ENCODE peak calls at places on chromosomes 3 and 15, in seven cellular contexts. One of them, this sample, is unnamed.

GRCh38 chr3:43096761-43097160 is 9.1 kb downstream of the POMGNT2 start:
- DNase-seq in Peyer's patch: no peak
- DNase-seq in right lobe of liver: no peak
- DNase-seq in uterus: no peak
- DNase-seq in esophagus muscularis mucosa: no peak
- DNase-seq in IMR-90: no peak
- DNase-seq in breast epithelium: no peak
- DNase-seq in this sample: no peak

GRCh38 chr3:32438596-32439344 is 47.1 kb downstream of the CMTM7 start:
- DNase-seq in Peyer's patch: peak; percentile 17
- DNase-seq in right lobe of liver: no peak
- DNase-seq in uterus: no peak
- DNase-seq in esophagus muscularis mucosa: peak; percentile 37
- DNase-seq in IMR-90: no peak
- DNase-seq in breast epithelium: no peak
- DNase-seq in this sample: no peak

GRCh38 chr15:42994546-42994945 is 74.0 kb upstream of the TTBK2 start:
- DNase-seq in Peyer's patch: no peak
- DNase-seq in right lobe of liver: no peak
- DNase-seq in uterus: no peak
- DNase-seq in esophagus muscularis mucosa: no peak
- DNase-seq in IMR-90: peak; percentile 67
- DNase-seq in breast epithelium: no peak
- DNase-seq in this sample: no peak

GRCh38 chr3:178709047-178709446 is 172.8 kb downstream of the KCNMB2 start:
- DNase-seq in Peyer's patch: no peak
- DNase-seq in right lobe of liver: no peak
- DNase-seq in uterus: no peak
- DNase-seq in esophagus muscularis mucosa: no peak
- DNase-seq in IMR-90: peak; percentile 4
- DNase-seq in breast epithelium: no peak
- DNase-seq in this sample: no peak

GRCh38 chr3:101984356-101984755 is 135.0 kb downstream of the NFKBIZ start:
- DNase-seq in Peyer's patch: no peak
- DNase-seq in right lobe of liver: no peak
- DNase-seq in uterus: no peak
- DNase-seq in esophagus muscularis mucosa: no peak
- DNase-seq in IMR-90: no peak
- DNase-seq in breast epithelium: no peak
- DNase-seq in this sample: no peak

GRCh38 chr15:61318276-61318675 is 89.2 kb upstream of the RORA start:
- DNase-seq in Peyer's patch: no peak
- DNase-seq in right lobe of liver: no peak
- DNase-seq in uterus: no peak
- DNase-seq in esophagus muscularis mucosa: peak; percentile 66
- DNase-seq in IMR-90: no peak
- DNase-seq in breast epithelium: no peak
- DNase-seq in this sample: no peak

GRCh38 chr3:45960289-45960688 is 17.0 kb downstream of the CXCR6 start:
- DNase-seq in Peyer's patch: no peak
- DNase-seq in right lobe of liver: no peak
- DNase-seq in uterus: no peak
- DNase-seq in esophagus muscularis mucosa: no peak
- DNase-seq in IMR-90: no peak
- DNase-seq in breast epithelium: no peak
- DNase-seq in this sample: no peak

GRCh38 chr3:129441215-129441614 is 1.2 kb downstream of the IFT122 start:
- DNase-seq in Peyer's patch: no peak
- DNase-seq in right lobe of liver: no peak
- DNase-seq in uterus: no peak
- DNase-seq in esophagus muscularis mucosa: no peak
- DNase-seq in IMR-90: no peak
- DNase-seq in breast epithelium: no peak
- DNase-seq in this sample: no peak

GRCh38 chr3:33111581-33111980 is 2.2 kb upstream of the CRTAP start:
- DNase-seq in Peyer's patch: no peak
- DNase-seq in right lobe of liver: no peak
- DNase-seq in uterus: no peak
- DNase-seq in esophagus muscularis mucosa: no peak
- DNase-seq in IMR-90: no peak
- DNase-seq in breast epithelium: no peak
- DNase-seq in this sample: no peak

GRCh38 chr3:10350324-10350985 is 29.5 kb upstream of the SEC13 start:
- DNase-seq in Peyer's patch: no peak
- DNase-seq in right lobe of liver: no peak
- DNase-seq in uterus: no peak
- DNase-seq in esophagus muscularis mucosa: no peak
- DNase-seq in IMR-90: no peak
- DNase-seq in breast epithelium: no peak
- DNase-seq in this sample: no peak

GRCh38 chr15:26295331-26295730 is 432.2 kb upstream of the ATP10A start:
- DNase-seq in Peyer's patch: no peak
- DNase-seq in right lobe of liver: no peak
- DNase-seq in uterus: no peak
- DNase-seq in esophagus muscularis mucosa: no peak
- DNase-seq in IMR-90: no peak
- DNase-seq in breast epithelium: no peak
- DNase-seq in this sample: no peak

GRCh38 chr15:50046868-50047267 is 72.2 kb downstream of the ATP8B4 start:
- DNase-seq in Peyer's patch: no peak
- DNase-seq in right lobe of liver: no peak
- DNase-seq in uterus: no peak
- DNase-seq in esophagus muscularis mucosa: no peak
- DNase-seq in IMR-90: peak; percentile 47
- DNase-seq in breast epithelium: no peak
- DNase-seq in this sample: no peak

GRCh38 chr3:155512175-155512866 is 218.8 kb upstream of the STRIT1 start:
- DNase-seq in Peyer's patch: no peak
- DNase-seq in right lobe of liver: no peak
- DNase-seq in uterus: no peak
- DNase-seq in esophagus muscularis mucosa: no peak
- DNase-seq in IMR-90: no peak
- DNase-seq in breast epithelium: no peak
- DNase-seq in this sample: no peak

GRCh38 chr3:177928156-177928555 is 608.1 kb upstream of the KCNMB2 start:
- DNase-seq in Peyer's patch: no peak
- DNase-seq in right lobe of liver: no peak
- DNase-seq in uterus: no peak
- DNase-seq in esophagus muscularis mucosa: no peak
- DNase-seq in IMR-90: peak; percentile 51
- DNase-seq in breast epithelium: no peak
- DNase-seq in this sample: no peak

GRCh38 chr3:26931891-26932290 is 309.3 kb downstream of the LRRC3B start:
- DNase-seq in Peyer's patch: no peak
- DNase-seq in right lobe of liver: no peak
- DNase-seq in uterus: no peak
- DNase-seq in esophagus muscularis mucosa: no peak
- DNase-seq in IMR-90: no peak
- DNase-seq in breast epithelium: no peak
- DNase-seq in this sample: no peak

GRCh38 chr15:74134387-74135027 is 4.1 kb downstream of the ISLR2 start:
- DNase-seq in Peyer's patch: no peak
- DNase-seq in right lobe of liver: peak; percentile 76
- DNase-seq in uterus: peak; percentile 25
- DNase-seq in esophagus muscularis mucosa: no peak
- DNase-seq in IMR-90: peak; percentile 23
- DNase-seq in breast epithelium: no peak
- DNase-seq in this sample: no peak

DNA sequence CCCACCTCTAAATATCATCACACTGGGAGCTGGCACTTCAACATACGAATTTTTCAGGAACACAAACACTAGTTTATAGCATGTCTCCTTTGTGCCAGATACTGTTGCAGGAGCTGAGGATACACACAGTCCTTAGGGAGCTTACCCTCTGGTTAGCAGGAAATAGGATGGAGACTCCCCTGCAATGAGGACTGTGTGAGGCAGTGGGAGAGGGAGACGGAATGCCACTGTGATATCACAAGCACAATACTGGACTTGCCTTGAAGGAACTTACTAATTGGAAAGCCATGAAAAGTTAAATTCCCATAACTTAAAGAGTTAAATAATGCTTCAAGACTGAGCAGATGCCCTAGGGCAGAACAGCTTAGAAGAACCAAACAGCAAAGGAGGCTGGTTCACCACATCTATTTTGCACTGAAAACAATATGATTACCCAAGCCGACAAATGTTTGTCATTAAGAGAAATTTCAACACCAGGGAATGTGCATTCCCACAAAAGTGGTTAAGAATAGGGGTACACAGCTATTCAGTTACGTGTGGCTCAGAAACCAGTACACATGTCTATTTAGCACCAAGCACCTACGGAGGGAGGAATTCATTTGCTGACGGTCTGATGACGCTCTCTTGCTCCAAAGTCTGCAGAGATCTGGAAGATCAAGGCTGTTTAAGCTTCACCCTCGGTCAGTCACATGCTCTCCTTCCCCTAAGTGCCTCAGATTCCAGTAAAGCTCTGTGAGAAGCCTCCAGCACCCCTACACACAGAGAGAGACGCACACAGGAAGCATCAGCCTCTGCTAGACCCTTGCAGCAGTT is 5.2 kb downstream of the TBC1D2B start:
- DNase-seq in Peyer's patch: no peak
- DNase-seq in right lobe of liver: peak; percentile 79
- DNase-seq in uterus: peak; percentile 30
- DNase-seq in esophagus muscularis mucosa: no peak
- DNase-seq in IMR-90: peak; percentile 66
- DNase-seq in breast epithelium: no peak
- DNase-seq in this sample: no peak
- H3K4me1 ChIP-seq in Peyer's patch: peaks cover 83% of the 10 kb centered on the region
- H3K4me1 ChIP-seq in right lobe of liver: no peaks in the 10 kb centered on the region
- H3K4me1 ChIP-seq in uterus: peaks cover 12% of the 10 kb centered on the region
- H3K4me1 ChIP-seq in esophagus muscularis mucosa: peaks cover 87% of the 10 kb centered on the region
- H3K4me1 ChIP-seq in IMR-90: peaks cover 36% of the 10 kb centered on the region
- H3K4me1 ChIP-seq in breast epithelium: no peaks in the 10 kb centered on the region
- H3K4me1 ChIP-seq in this sample: peaks cover 94% of the 10 kb centered on the region

DNA sequence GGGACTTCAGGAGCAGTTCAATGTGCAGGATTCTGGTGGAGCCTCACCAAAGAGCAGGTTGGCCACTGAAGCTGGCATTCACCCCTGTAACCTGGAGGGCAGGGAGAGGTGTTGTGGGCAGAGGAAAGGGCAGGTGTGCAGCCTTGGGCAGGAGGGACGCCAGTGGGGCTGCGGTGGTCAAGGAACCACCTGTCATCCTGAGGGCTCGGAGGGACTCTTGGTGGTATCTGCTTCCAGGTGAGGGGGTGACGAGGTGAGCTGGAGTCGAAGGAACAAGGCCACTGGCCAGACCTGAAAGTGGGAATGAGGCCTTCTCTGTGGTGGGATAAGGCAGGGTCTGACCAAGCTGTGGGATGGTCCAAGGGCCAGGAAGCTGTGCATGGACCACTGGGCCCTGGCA is 269.5 kb downstream of the PLCL2 start:
- DNase-seq in Peyer's patch: no peak
- DNase-seq in right lobe of liver: no peak
- DNase-seq in uterus: no peak
- DNase-seq in esophagus muscularis mucosa: no peak
- DNase-seq in IMR-90: no peak
- DNase-seq in breast epithelium: no peak
- DNase-seq in this sample: peak; percentile 74
- TF ChIP-seq POLR2A in Peyer's patch: no peak
- TF ChIP-seq POLR2A in right lobe of liver: no peak
- TF ChIP-seq POLR2A in uterus: no peak
- TF ChIP-seq POLR2A in esophagus muscularis mucosa: no peak
- TF ChIP-seq POLR2A in IMR-90: no peak
- TF ChIP-seq POLR2A in breast epithelium: no peak
- TF ChIP-seq POLR2A in this sample: no peak

DNA sequence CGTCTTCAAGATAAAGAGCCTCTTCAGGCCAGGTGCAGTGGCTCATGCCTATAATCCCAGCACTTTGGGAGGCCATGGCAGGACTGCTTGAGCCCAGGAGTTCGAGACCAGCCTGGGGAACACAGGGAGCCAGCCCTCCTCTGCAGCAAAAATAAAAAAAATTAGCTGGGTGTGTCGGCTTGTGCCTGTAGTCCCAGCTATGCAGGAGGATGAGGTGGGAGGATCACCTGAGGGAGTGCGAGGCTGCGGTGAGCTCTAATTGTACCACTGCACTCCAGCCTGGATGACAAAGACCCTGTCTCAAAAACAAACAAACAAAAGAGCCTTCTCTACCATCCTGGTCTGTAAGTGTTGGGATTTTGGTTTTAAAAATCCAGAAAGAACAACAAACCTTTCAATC is 11.1 kb downstream of the WDR53 start:
- DNase-seq in Peyer's patch: no peak
- DNase-seq in right lobe of liver: no peak
- DNase-seq in uterus: no peak
- DNase-seq in esophagus muscularis mucosa: no peak
- DNase-seq in IMR-90: no peak
- DNase-seq in breast epithelium: no peak
- DNase-seq in this sample: no peak
- H3K27ac ChIP-seq in Peyer's patch: no peak overlapping the region
- H3K27ac ChIP-seq in right lobe of liver: no peak overlapping the region
- H3K27ac ChIP-seq in uterus: no peak overlapping the region
- H3K27ac ChIP-seq in esophagus muscularis mucosa: no peak overlapping the region
- H3K27ac ChIP-seq in IMR-90: no peak overlapping the region
- H3K27ac ChIP-seq in breast epithelium: no peak overlapping the region
- H3K27ac ChIP-seq in this sample: no peak overlapping the region

DNA sequence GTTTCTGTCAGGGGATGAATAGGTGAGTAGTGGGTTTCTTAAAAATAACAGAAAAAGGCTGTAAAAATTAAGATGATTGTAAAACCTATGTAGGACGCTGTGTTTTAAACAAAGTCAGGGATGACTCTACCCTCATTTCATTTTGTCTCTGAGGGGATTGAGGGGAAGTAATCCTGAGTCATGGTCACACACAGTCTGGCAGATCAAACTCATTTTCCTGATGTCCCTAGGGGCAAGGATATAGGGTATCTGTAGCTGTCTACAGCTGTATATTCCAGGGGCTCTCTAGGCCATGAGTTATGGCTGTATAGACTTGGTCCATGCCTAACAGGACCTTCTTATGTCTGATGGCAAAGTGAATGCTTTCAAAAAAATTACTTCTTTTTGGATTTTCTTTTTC is 421.1 kb downstream of the PDCD6IP start:
- DNase-seq in Peyer's patch: no peak
- DNase-seq in right lobe of liver: no peak
- DNase-seq in uterus: no peak
- DNase-seq in esophagus muscularis mucosa: no peak
- DNase-seq in IMR-90: no peak
- DNase-seq in breast epithelium: no peak
- DNase-seq in this sample: no peak
- H3K4me1 ChIP-seq in Peyer's patch: no peaks in the 10 kb centered on the region
- H3K4me1 ChIP-seq in right lobe of liver: no peaks in the 10 kb centered on the region
- H3K4me1 ChIP-seq in uterus: no peaks in the 10 kb centered on the region
- H3K4me1 ChIP-seq in esophagus muscularis mucosa: peaks cover 5% of the 10 kb centered on the region
- H3K4me1 ChIP-seq in IMR-90: no peaks in the 10 kb centered on the region
- H3K4me1 ChIP-seq in breast epithelium: no peaks in the 10 kb centered on the region
- H3K4me1 ChIP-seq in this sample: no peaks in the 10 kb centered on the region